ENCODE peak calls at places on chromosomes 11 and 22, in seven cellular contexts. V, I, R, J, A, F and P are unnamed samples.

GRCh38 chr11:110896358-110896757 is 184.1 kb upstream of the ARHGAP20 start:
- DNase-seq in V (no peak), I (no peak), R (peak), J (no peak), A (no peak), F (peak), P (no peak)

GRCh38 chr11:80383655-80384054 is 942.8 kb upstream of the TENM4 start:
- DNase-seq in V (peak), I (no peak), R (no peak), J (no peak), A (no peak), F (no peak), P (no peak)

GRCh38 chr11:65204143-65204542 is 22.4 kb downstream of the CAPN1 start:
- DNase-seq in V (no peak), I (no peak), R (no peak), J (no peak), A (peak), F (no peak), P (no peak)

GRCh38 chr22:22787805-22788459 is 99.7 kb upstream of the IGLL5 start:
- DNase-seq in V (peak), I (peak), R (peak), J (peak), A (peak), F (peak), P (peak)

GRCh38 chr11:77710358-77710757 is 72.8 kb upstream of the CLNS1A start:
- DNase-seq in V (no peak), I (no peak), R (no peak), J (no peak), A (no peak), F (peak), P (no peak)

GRCh38 chr22:46854125-46854870 is 91.8 kb downstream of the TBC1D22A start:
- DNase-seq in V (no peak), I (no peak), R (peak), J (no peak), A (no peak), F (peak), P (no peak)

GRCh38 chr11:73203322-73203721 is 14.8 kb upstream of the P2RY2 start:
- DNase-seq in V (no peak), I (no peak), R (no peak), J (no peak), A (no peak), F (no peak), P (no peak)

GRCh38 chr11:14362613-14363012 is 3.6 kb upstream of the RRAS2 start:
- DNase-seq in V (no peak), I (no peak), R (no peak), J (no peak), A (no peak), F (no peak), P (no peak)

GRCh38 chr11:88310246-88310645 is 27.3 kb downstream of the CTSC start:
- DNase-seq in V (no peak), I (no peak), R (no peak), J (no peak), A (no peak), F (peak), P (no peak)

GRCh38 chr11:111299111-111300026 is 1.0 kb downstream of the POU2AF3 start:
- DNase-seq in V (no peak), I (peak), R (peak), J (peak), A (peak), F (peak), P (no peak)

GRCh38 chr11:94521684-94522083 is 9.4 kb downstream of the C11orf97 start:
- DNase-seq in V (peak), I (no peak), R (no peak), J (no peak), A (no peak), F (peak), P (no peak)

GRCh38 chr22:35172452-35172851 is 84.8 kb upstream of the HMGXB4 start:
- DNase-seq in V (no peak), I (no peak), R (no peak), J (no peak), A (no peak), F (no peak), P (no peak)

GRCh38 chr22:36244522-36245391 is 5.4 kb upstream of the APOL2 start:
- DNase-seq in V (no peak), I (no peak), R (no peak), J (no peak), A (peak), F (peak), P (no peak)

GRCh38 chr11:14018441-14018840 is 55.9 kb downstream of the SPON1 start:
- DNase-seq in V (no peak), I (no peak), R (no peak), J (no peak), A (no peak), F (no peak), P (no peak)

GRCh38 chr22:29330291-29330690 is 14.8 kb upstream of the RASL10A start:
- DNase-seq in V (no peak), I (no peak), R (no peak), J (no peak), A (no peak), F (no peak), P (no peak)

GRCh38 chr11:17575431-17576425 is 28.7 kb downstream of the OTOG start:
- DNase-seq in V (no peak), I (no peak), R (no peak), J (no peak), A (no peak), F (no peak), P (no peak)

GRCh38 chr22:17176715-17177114 is 17.6 kb upstream of the HDHD5 start:
- DNase-seq in V (no peak), I (no peak), R (no peak), J (no peak), A (peak), F (no peak), P (no peak)

GRCh38 chr11:93169950-93170561 is 27.7 kb downstream of the SLC36A4 start:
- DNase-seq in V (no peak), I (no peak), R (peak), J (no peak), A (no peak), F (peak), P (peak)

GRCh38 chr11:100719362-100719761 is 32.3 kb downstream of the ARHGAP42 start:
- DNase-seq in V (no peak), I (peak), R (peak), J (no peak), A (no peak), F (peak), P (no peak)

GRCh38 chr22:32712644-32713355 is 88.7 kb upstream of the TIMP3 start:
- DNase-seq in V (no peak), I (no peak), R (no peak), J (no peak), A (no peak), F (no peak), P (no peak)

GRCh38 chr11:76276046-76276772 is 69.9 kb upstream of the WNT11 start:
- DNase-seq in V (no peak), I (no peak), R (no peak), J (no peak), A (no peak), F (no peak), P (no peak)

GRCh38 chr22:32518848-32519247 is 44.2 kb downstream of the FBXO7 start:
- DNase-seq in V (no peak), I (no peak), R (no peak), J (no peak), A (no peak), F (no peak), P (peak)

GRCh38 chr11:85180528-85180927 is 446.6 kb downstream of the DLG2 start:
- DNase-seq in V (no peak), I (no peak), R (no peak), J (no peak), A (no peak), F (peak), P (no peak)

GRCh38 chr11:9516113-9516512 is 55.3 kb downstream of the ZNF143 start:
- DNase-seq in V (no peak), I (peak), R (no peak), J (no peak), A (no peak), F (no peak), P (no peak)

GRCh38 chr11:34339149-34340064 is 18.4 kb downstream of the ABTB2 start:
- DNase-seq in V (no peak), I (no peak), R (no peak), J (no peak), A (no peak), F (no peak), P (no peak)